ENCODE peak calls at places on chromosomes 2 and 18, in seven cellular contexts. P is GM12878; T is left ventricle myocardium superior; V is PC-3; B is activated CD4-positive, alpha-beta T cell treated with anti-CD3 and anti-CD28 coated beads for 36 hours; N is upper lobe of right lung; Z is left cardiac atrium. H is an unnamed sample.

GRCh38 chr2:45380131-45380836 is 230.8 kb downstream of the SRBD1 start:
- ATAC-seq in P (no peak), T (no peak), V (peak; percentile 98), B (no peak), N (no peak), Z (peak; percentile 38), H (no peak)

GRCh38 chr2:158904620-158905177 is 63.7 kb upstream of the TANC1 start:
- ATAC-seq in P (no peak), T (no peak), V (no peak), B (no peak), N (no peak), Z (no peak), H (no peak)

GRCh38 chr2:42457011-42457410 is 36.8 kb downstream of the KCNG3 start:
- ATAC-seq in P (no peak), T (no peak), V (no peak), B (no peak), N (no peak), Z (no peak), H (no peak)

GRCh38 chr2:11720752-11721151 is 25.7 kb upstream of the LPIN1 start:
- ATAC-seq in P (no peak), T (no peak), V (peak; percentile 31), B (no peak), N (no peak), Z (peak; percentile 87), H (peak; percentile 72)

GRCh38 chr2:173043466-173043865 is 32.2 kb upstream of the MAP3K20 start:
- ATAC-seq in P (no peak), T (peak; percentile 87), V (no peak), B (no peak), N (peak; percentile 96), Z (peak; percentile 89), H (peak; percentile 42)

GRCh38 chr2:115560671-115561070 is 1118.2 kb downstream of the DPP10 start:
- ATAC-seq in P (no peak), T (no peak), V (no peak), B (no peak), N (no peak), Z (no peak), H (no peak)

GRCh38 chr2:71500426-71501079 is 47.2 kb downstream of the DYSF start:
- ATAC-seq in P (no peak), T (peak; percentile 16), V (no peak), B (no peak), N (peak; percentile 51), Z (peak; percentile 47), H (no peak)

GRCh38 chr2:231684314-231685223 is 23.8 kb upstream of the PTMA start:
- ATAC-seq in P (no peak), T (peak; percentile 47), V (no peak), B (no peak), N (no peak), Z (peak; percentile 23), H (no peak)

GRCh38 chr2:158204741-158205165 is 103.1 kb downstream of the UPP2 start:
- ATAC-seq in P (peak; percentile 66), T (no peak), V (no peak), B (no peak), N (no peak), Z (no peak), H (no peak)

GRCh38 chr18:12904012-12904516 is 20.0 kb upstream of the PTPN2 start:
- ATAC-seq in P (peak; percentile 18), T (peak; percentile 33), V (no peak), B (peak; percentile 55), N (peak; percentile 69), Z (peak; percentile 55), H (no peak)

GRCh38 chr2:109266998-109267854 is 138.2 kb downstream of the SH3RF3 start:
- ATAC-seq in P (no peak), T (peak; percentile 61), V (no peak), B (no peak), N (peak; percentile 54), Z (peak; percentile 45), H (peak; percentile 40)

GRCh38 chr2:19838616-19839015 is 63.2 kb downstream of the TTC32 start:
- ATAC-seq in P (no peak), T (no peak), V (no peak), B (no peak), N (no peak), Z (no peak), H (no peak)

GRCh38 chr2:223465793-223466192 is 136.4 kb downstream of the SCG2 start:
- ATAC-seq in P (no peak), T (peak; percentile 93), V (peak; percentile 43), B (no peak), N (peak; percentile 92), Z (peak; percentile 95), H (peak; percentile 93)

GRCh38 chr2:136410673-136411072 is 292.7 kb upstream of the CXCR4 start:
- ATAC-seq in P (no peak), T (no peak), V (no peak), B (no peak), N (no peak), Z (no peak), H (no peak)

GRCh38 chr2:7517122-7517487 is 599.9 kb downstream of the RNF144A start:
- ATAC-seq in P (peak; percentile 68), T (no peak), V (peak; percentile 83), B (peak; percentile 88), N (no peak), Z (no peak), H (no peak)

GRCh38 chr2:165544897-165545296 is 75.4 kb downstream of the CSRNP3 start:
- ATAC-seq in P (peak; percentile 99), T (no peak), V (no peak), B (no peak), N (no peak), Z (no peak), H (no peak)

GRCh38 chr18:53025247-53025646 is 685.2 kb downstream of the DCC start:
- ATAC-seq in P (no peak), T (no peak), V (no peak), B (no peak), N (no peak), Z (no peak), H (no peak)

GRCh38 chr2:41828052-41828643 is 219.7 kb upstream of the PKDCC start:
- ATAC-seq in P (no peak), T (no peak), V (no peak), B (no peak), N (no peak), Z (no peak), H (no peak)

GRCh38 chr2:215442392-215442787 is 6.5 kb upstream of the FN1 start:
- ATAC-seq in P (peak; percentile 69), T (no peak), V (no peak), B (no peak), N (peak; percentile 51), Z (no peak), H (no peak)

GRCh38 chr2:173355866-173356508 is 1.3 kb downstream of the CDCA7 start:
- ATAC-seq in P (no peak), T (no peak), V (no peak), B (peak; percentile 2), N (no peak), Z (no peak), H (peak; percentile 82)

GRCh38 chr2:10777842-10778723 is 34.5 kb downstream of the PDIA6 start:
- ATAC-seq in P (no peak), T (peak; percentile 53), V (no peak), B (no peak), N (no peak), Z (no peak), H (no peak)

GRCh38 chr2:105607920-105608504 is 136.7 kb upstream of the NCK2 start:
- ATAC-seq in P (no peak), T (peak; percentile 90), V (no peak), B (no peak), N (no peak), Z (peak; percentile 72), H (no peak)

GRCh38 chr2:37561615-37562569 is 109.5 kb downstream of the CDC42EP3 start:
- ATAC-seq in P (peak; percentile 86), T (peak; percentile 26), V (peak; percentile 95), B (peak; percentile 98), N (no peak), Z (peak; percentile 92), H (peak; percentile 71)

GRCh38 chr2:226798422-226799210 is 1.0 kb downstream of the IRS1 start:
- ATAC-seq in P (peak; percentile 41), T (peak; percentile 11), V (no peak), B (peak; percentile 14), N (no peak), Z (peak; percentile 2), H (no peak)

GRCh38 chr2:66575625-66576371 is 140.9 kb downstream of the MEIS1 start:
- ATAC-seq in P (no peak), T (peak; percentile 48), V (peak; percentile 15), B (no peak), N (peak; percentile 51), Z (peak; percentile 35), H (peak; percentile 46)

GRCh38 chr2:120858764-120859525 is 123.3 kb downstream of the GLI2 start:
- ATAC-seq in P (no peak), T (no peak), V (no peak), B (no peak), N (no peak), Z (no peak), H (peak; percentile 60)

GRCh38 chr2:9478526-9478925 is 4.2 kb downstream of the IAH1 start:
- ATAC-seq in P (no peak), T (no peak), V (no peak), B (no peak), N (no peak), Z (no peak), H (no peak)

H was measured in esophagus mucosa.